ENCODE peak calls at places on chromosomes 16 and 17, in six cellular contexts. One of them, this sample, is unnamed.

GRCh38 chr16:88760424-88761142 is 24.4 kb downstream of the PIEZO1 start:
- DNase-seq in dorsolateral prefrontal cortex: no peak
- DNase-seq in right atrium auricular region: no peak
- DNase-seq in CD8-positive, alpha-beta T cell: no peak
- DNase-seq in upper lobe of right lung: no peak
- DNase-seq in RWPE1: no peak
- DNase-seq in this sample: no peak

GRCh38 chr17:36791961-36792475 is 145.3 kb upstream of the LHX1 start:
- DNase-seq in right atrium auricular region: no peak
- DNase-seq in upper lobe of right lung: no peak
- DNase-seq in dorsolateral prefrontal cortex: no peak
- DNase-seq in CD8-positive, alpha-beta T cell: no peak
- DNase-seq in RWPE1: no peak
- DNase-seq in this sample: peak

GRCh38 chr17:63519116-63519881 is 3.9 kb upstream of the KCNH6 start:
- DNase-seq in upper lobe of right lung: no peak
- DNase-seq in right atrium auricular region: no peak
- DNase-seq in dorsolateral prefrontal cortex: no peak
- DNase-seq in CD8-positive, alpha-beta T cell: no peak
- DNase-seq in RWPE1: no peak
- DNase-seq in this sample: no peak

GRCh38 chr16:79697562-79698112 is 97.1 kb upstream of the MAF start:
- DNase-seq in RWPE1: no peak
- DNase-seq in right atrium auricular region: no peak
- DNase-seq in dorsolateral prefrontal cortex: no peak
- DNase-seq in upper lobe of right lung: no peak
- DNase-seq in CD8-positive, alpha-beta T cell: no peak
- DNase-seq in this sample: no peak

GRCh38 chr17:79825580-79825921 is 13.7 kb downstream of the CBX4 start:
- DNase-seq in right atrium auricular region: no peak
- DNase-seq in upper lobe of right lung: no peak
- DNase-seq in RWPE1: no peak
- DNase-seq in CD8-positive, alpha-beta T cell: no peak
- DNase-seq in dorsolateral prefrontal cortex: no peak
- DNase-seq in this sample: no peak

GRCh38 chr17:80939151-80940145 is 52.2 kb upstream of the CHMP6 start:
- DNase-seq in dorsolateral prefrontal cortex: no peak
- DNase-seq in upper lobe of right lung: peak
- DNase-seq in RWPE1: no peak
- DNase-seq in CD8-positive, alpha-beta T cell: no peak
- DNase-seq in right atrium auricular region: no peak
- DNase-seq in this sample: no peak

GRCh38 chr16:85261657-85262557 is 149.6 kb upstream of the CIBAR2 start:
- DNase-seq in right atrium auricular region: no peak
- DNase-seq in CD8-positive, alpha-beta T cell: no peak
- DNase-seq in dorsolateral prefrontal cortex: no peak
- DNase-seq in RWPE1: no peak
- DNase-seq in upper lobe of right lung: no peak
- DNase-seq in this sample: no peak

GRCh38 chr16:6250516-6250915 is 1082.1 kb upstream of the RBFOX1 start:
- DNase-seq in upper lobe of right lung: no peak
- DNase-seq in CD8-positive, alpha-beta T cell: no peak
- DNase-seq in dorsolateral prefrontal cortex: no peak
- DNase-seq in RWPE1: no peak
- DNase-seq in right atrium auricular region: no peak
- DNase-seq in this sample: no peak

GRCh38 chr17:42329025-42329976 is 41.0 kb downstream of the STAT5A start:
- DNase-seq in RWPE1: peak
- DNase-seq in right atrium auricular region: no peak
- DNase-seq in CD8-positive, alpha-beta T cell: no peak
- DNase-seq in dorsolateral prefrontal cortex: no peak
- DNase-seq in upper lobe of right lung: no peak
- DNase-seq in this sample: peak

GRCh38 chr17:8118769-8119574 is 658 bp upstream of the ALOXE3 start:
- DNase-seq in dorsolateral prefrontal cortex: peak
- DNase-seq in upper lobe of right lung: peak
- DNase-seq in CD8-positive, alpha-beta T cell: peak
- DNase-seq in RWPE1: peak
- DNase-seq in right atrium auricular region: peak
- DNase-seq in this sample: peak

GRCh38 chr16:3152022-3152272 is 17.1 kb downstream of the ZNF213 start:
- DNase-seq in upper lobe of right lung: no peak
- DNase-seq in CD8-positive, alpha-beta T cell: no peak
- DNase-seq in RWPE1: no peak
- DNase-seq in dorsolateral prefrontal cortex: no peak
- DNase-seq in right atrium auricular region: no peak
- DNase-seq in this sample: no peak

GRCh38 chr16:64094170-64094960 is 1027.5 kb downstream of the CDH11 start:
- DNase-seq in dorsolateral prefrontal cortex: no peak
- DNase-seq in CD8-positive, alpha-beta T cell: no peak
- DNase-seq in upper lobe of right lung: no peak
- DNase-seq in RWPE1: no peak
- DNase-seq in right atrium auricular region: no peak
- DNase-seq in this sample: no peak

GRCh38 chr17:73690581-73691135 is 46.4 kb upstream of the SDK2 start:
- DNase-seq in CD8-positive, alpha-beta T cell: no peak
- DNase-seq in dorsolateral prefrontal cortex: no peak
- DNase-seq in RWPE1: peak
- DNase-seq in right atrium auricular region: peak
- DNase-seq in upper lobe of right lung: no peak
- DNase-seq in this sample: no peak

GRCh38 chr17:45895304-45895968 is 1.1 kb downstream of the MAPT start:
- DNase-seq in RWPE1: no peak
- DNase-seq in upper lobe of right lung: no peak
- DNase-seq in dorsolateral prefrontal cortex: peak
- DNase-seq in right atrium auricular region: no peak
- DNase-seq in CD8-positive, alpha-beta T cell: no peak
- DNase-seq in this sample: peak

GRCh38 chr16:28163699-28164584 is 47.8 kb downstream of the XPO6 start:
- DNase-seq in right atrium auricular region: no peak
- DNase-seq in dorsolateral prefrontal cortex: no peak
- DNase-seq in CD8-positive, alpha-beta T cell: no peak
- DNase-seq in RWPE1: no peak
- DNase-seq in upper lobe of right lung: no peak
- DNase-seq in this sample: peak

GRCh38 chr16:87762620-87763019 is 3.2 kb downstream of the KLHDC4 start:
- DNase-seq in upper lobe of right lung: no peak
- DNase-seq in right atrium auricular region: no peak
- DNase-seq in CD8-positive, alpha-beta T cell: no peak
- DNase-seq in dorsolateral prefrontal cortex: no peak
- DNase-seq in RWPE1: peak
- DNase-seq in this sample: no peak

GRCh38 chr16:2990891-2991290 is 10.6 kb upstream of the PKMYT1 start:
- DNase-seq in upper lobe of right lung: no peak
- DNase-seq in dorsolateral prefrontal cortex: no peak
- DNase-seq in right atrium auricular region: no peak
- DNase-seq in CD8-positive, alpha-beta T cell: no peak
- DNase-seq in RWPE1: no peak
- DNase-seq in this sample: no peak

GRCh38 chr17:71287246-71287828 is 833.5 kb upstream of the SOX9 start:
- DNase-seq in upper lobe of right lung: no peak
- DNase-seq in right atrium auricular region: no peak
- DNase-seq in dorsolateral prefrontal cortex: no peak
- DNase-seq in CD8-positive, alpha-beta T cell: no peak
- DNase-seq in RWPE1: no peak
- DNase-seq in this sample: peak

GRCh38 chr16:57666353-57667068 is 1.6 kb upstream of the ADGRG3 start:
- DNase-seq in CD8-positive, alpha-beta T cell: no peak
- DNase-seq in upper lobe of right lung: no peak
- DNase-seq in right atrium auricular region: no peak
- DNase-seq in dorsolateral prefrontal cortex: no peak
- DNase-seq in RWPE1: no peak
- DNase-seq in this sample: no peak

GRCh38 chr16:67967183-67967955 is 1.1 kb downstream of the SLC12A4 start:
- DNase-seq in upper lobe of right lung: no peak
- DNase-seq in RWPE1: no peak
- DNase-seq in dorsolateral prefrontal cortex: no peak
- DNase-seq in CD8-positive, alpha-beta T cell: no peak
- DNase-seq in right atrium auricular region: no peak
- DNase-seq in this sample: peak

GRCh38 chr17:2158011-2158410 is 103.1 kb downstream of the HIC1 start:
- DNase-seq in upper lobe of right lung: no peak
- DNase-seq in CD8-positive, alpha-beta T cell: no peak
- DNase-seq in RWPE1: peak
- DNase-seq in right atrium auricular region: no peak
- DNase-seq in dorsolateral prefrontal cortex: no peak
- DNase-seq in this sample: no peak

GRCh38 chr17:2155482-2156051 is 100.7 kb downstream of the HIC1 start:
- DNase-seq in dorsolateral prefrontal cortex: no peak
- DNase-seq in right atrium auricular region: no peak
- DNase-seq in upper lobe of right lung: no peak
- DNase-seq in CD8-positive, alpha-beta T cell: no peak
- DNase-seq in RWPE1: no peak
- DNase-seq in this sample: no peak

GRCh38 chr17:2156666-2157065 is 101.8 kb downstream of the HIC1 start:
- DNase-seq in dorsolateral prefrontal cortex: no peak
- DNase-seq in RWPE1: no peak
- DNase-seq in right atrium auricular region: no peak
- DNase-seq in CD8-positive, alpha-beta T cell: no peak
- DNase-seq in upper lobe of right lung: no peak
- DNase-seq in this sample: no peak

GRCh38 chr17:2151634-2152033 is 96.7 kb downstream of the HIC1 start:
- DNase-seq in dorsolateral prefrontal cortex: no peak
- DNase-seq in right atrium auricular region: no peak
- DNase-seq in upper lobe of right lung: no peak
- DNase-seq in RWPE1: no peak
- DNase-seq in CD8-positive, alpha-beta T cell: no peak
- DNase-seq in this sample: no peak

DNA sequence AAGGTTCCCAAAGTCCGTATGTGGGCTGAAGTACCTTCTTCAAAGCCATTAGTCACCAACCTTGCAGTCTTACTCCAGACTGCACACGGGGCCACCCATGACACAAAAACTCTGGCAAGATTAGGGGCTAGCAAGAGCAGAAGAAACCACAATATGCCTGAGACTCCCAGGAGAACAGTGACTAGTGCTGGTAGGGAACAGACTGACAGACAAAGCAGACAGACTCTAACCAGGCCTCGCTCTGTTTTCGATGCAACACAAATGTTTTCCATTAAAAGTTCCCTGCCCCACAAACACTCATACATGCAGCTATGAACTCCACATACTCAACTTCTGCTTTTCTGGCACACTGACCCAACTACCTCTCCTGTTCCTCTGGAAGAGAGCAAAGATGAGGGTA is 102.2 kb downstream of the HIC1 start:
- DNase-seq in dorsolateral prefrontal cortex: no peak
- DNase-seq in upper lobe of right lung: no peak
- DNase-seq in RWPE1: no peak
- DNase-seq in CD8-positive, alpha-beta T cell: no peak
- DNase-seq in right atrium auricular region: peak
- DNase-seq in this sample: peak
- H3K27ac ChIP-seq in dorsolateral prefrontal cortex: no peak
- H3K27ac ChIP-seq in upper lobe of right lung: no peak
- H3K27ac ChIP-seq in RWPE1: no peak
- H3K27ac ChIP-seq in CD8-positive, alpha-beta T cell: no peak
- H3K27ac ChIP-seq in right atrium auricular region: no peak
- H3K27ac ChIP-seq in this sample: peak

GRCh38 chr17:18156171-18156975 is 27.3 kb upstream of the ALKBH5 start:
- DNase-seq in right atrium auricular region: no peak
- DNase-seq in CD8-positive, alpha-beta T cell: no peak
- DNase-seq in RWPE1: no peak
- DNase-seq in dorsolateral prefrontal cortex: no peak
- DNase-seq in upper lobe of right lung: no peak
- DNase-seq in this sample: no peak
- H3K27ac ChIP-seq in right atrium auricular region: no peak
- H3K27ac ChIP-seq in CD8-positive, alpha-beta T cell: no peak
- H3K27ac ChIP-seq in RWPE1: peak
- H3K27ac ChIP-seq in dorsolateral prefrontal cortex: no peak
- H3K27ac ChIP-seq in upper lobe of right lung: peak
- H3K27ac ChIP-seq in this sample: no peak

GRCh38 chr16:11170696-11171447 is 85.1 kb downstream of the SOCS1 start:
- DNase-seq in RWPE1: no peak
- DNase-seq in dorsolateral prefrontal cortex: no peak
- DNase-seq in right atrium auricular region: no peak
- DNase-seq in upper lobe of right lung: no peak
- DNase-seq in CD8-positive, alpha-beta T cell: no peak
- DNase-seq in this sample: no peak

GRCh38 chr16:11167581-11167980 is 88.4 kb downstream of the SOCS1 start:
- DNase-seq in right atrium auricular region: no peak
- DNase-seq in dorsolateral prefrontal cortex: no peak
- DNase-seq in RWPE1: no peak
- DNase-seq in upper lobe of right lung: no peak
- DNase-seq in CD8-positive, alpha-beta T cell: no peak
- DNase-seq in this sample: no peak

GRCh38 chr16:11165894-11166665 is 89.9 kb downstream of the SOCS1 start:
- DNase-seq in right atrium auricular region: no peak
- DNase-seq in upper lobe of right lung: no peak
- DNase-seq in RWPE1: no peak
- DNase-seq in dorsolateral prefrontal cortex: no peak
- DNase-seq in CD8-positive, alpha-beta T cell: no peak
- DNase-seq in this sample: no peak

GRCh38 chr16:11170201-11170600 is 85.8 kb downstream of the SOCS1 start:
- DNase-seq in right atrium auricular region: no peak
- DNase-seq in dorsolateral prefrontal cortex: no peak
- DNase-seq in upper lobe of right lung: no peak
- DNase-seq in RWPE1: no peak
- DNase-seq in CD8-positive, alpha-beta T cell: no peak
- DNase-seq in this sample: no peak

GRCh38 chr16:11168386-11169065 is 87.5 kb downstream of the SOCS1 start:
- DNase-seq in right atrium auricular region: no peak
- DNase-seq in dorsolateral prefrontal cortex: no peak
- DNase-seq in upper lobe of right lung: no peak
- DNase-seq in CD8-positive, alpha-beta T cell: no peak
- DNase-seq in RWPE1: no peak
- DNase-seq in this sample: no peak
- H3K27ac ChIP-seq in right atrium auricular region: no peak
- H3K27ac ChIP-seq in dorsolateral prefrontal cortex: no peak
- H3K27ac ChIP-seq in upper lobe of right lung: no peak
- H3K27ac ChIP-seq in CD8-positive, alpha-beta T cell: no peak
- H3K27ac ChIP-seq in RWPE1: no peak
- H3K27ac ChIP-seq in this sample: no peak

DNA sequence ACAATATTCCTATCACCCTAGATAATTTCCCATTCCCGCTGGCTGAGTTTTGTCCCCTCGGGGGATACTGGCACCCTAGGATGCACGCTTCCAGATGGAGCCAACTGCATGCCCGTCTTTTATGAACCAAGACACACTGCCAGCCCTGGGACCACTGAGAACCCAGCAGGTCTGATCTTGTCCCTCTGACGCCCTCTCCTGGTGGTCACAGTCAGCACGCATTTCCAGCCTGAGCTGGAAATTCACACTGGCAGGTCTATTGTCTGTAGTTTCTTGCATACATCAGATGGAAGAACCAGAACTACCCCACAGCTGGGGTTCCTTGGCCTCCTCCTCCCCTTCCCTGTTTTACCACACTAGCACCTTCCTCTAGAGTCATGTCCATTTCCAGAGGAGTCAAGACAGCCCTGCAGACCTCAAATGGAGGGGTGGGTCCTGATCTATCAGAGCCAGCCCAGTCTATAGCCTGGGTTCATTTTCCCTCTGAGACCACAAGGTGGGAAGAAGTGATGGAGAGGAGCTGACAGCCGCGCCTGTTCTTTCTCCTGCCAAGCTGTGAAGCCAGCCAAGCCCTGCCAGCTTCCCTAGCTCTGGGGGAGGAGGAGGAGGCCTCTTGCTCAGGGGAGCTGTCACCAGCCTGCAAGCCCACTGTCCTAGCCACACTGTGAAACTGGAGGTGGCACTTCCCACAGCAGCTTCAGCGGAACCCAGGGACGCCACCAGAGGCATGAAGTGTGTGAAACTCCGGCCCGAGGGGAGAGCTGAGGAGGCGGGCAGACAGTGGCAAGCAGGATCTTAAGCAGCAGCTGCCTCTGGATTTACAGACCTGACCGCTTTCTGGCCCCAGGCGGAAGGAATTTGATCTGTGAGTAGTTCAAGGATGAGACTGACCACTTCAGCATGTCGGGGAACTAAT is 29.3 kb downstream of the MXRA7 start:
- DNase-seq in RWPE1: peak
- DNase-seq in dorsolateral prefrontal cortex: peak
- DNase-seq in upper lobe of right lung: peak
- DNase-seq in CD8-positive, alpha-beta T cell: peak
- DNase-seq in right atrium auricular region: peak
- DNase-seq in this sample: peak
- H3K27ac ChIP-seq in RWPE1: peak
- H3K27ac ChIP-seq in dorsolateral prefrontal cortex: peak
- H3K27ac ChIP-seq in upper lobe of right lung: no peak
- H3K27ac ChIP-seq in CD8-positive, alpha-beta T cell: no peak
- H3K27ac ChIP-seq in right atrium auricular region: peak
- H3K27ac ChIP-seq in this sample: peak